ENCODE peak calls at places on chromosomes 1 and 21, in six cellular contexts. Z, F, U, R, Y and K are unnamed samples. For H3K36me3, the result is how much of the 10 kb centered on the place peaks cover.

GRCh38 chr21:20998886-20999285 is 677 bp downstream of the NCAM2 start:
- DNase-seq in Z (no peak), F (no peak), U (no peak), R (no peak), Y (no peak), K (no peak)

GRCh38 chr1:46160212-46160611 is 14.7 kb upstream of the TSPAN1 start:
- DNase-seq in Z (no peak), F (no peak), U (no peak), R (no peak), Y (no peak), K (no peak)

GRCh38 chr1:152034654-152035405 is 2.0 kb downstream of the S100A11 start:
- DNase-seq in Z (no peak), F (no peak), U (peak), R (peak), Y (peak), K (peak)

GRCh38 chr1:147287133-147287865 is 44.8 kb downstream of the CHD1L start:
- DNase-seq in Z (no peak), F (no peak), U (peak), R (no peak), Y (no peak), K (no peak)

GRCh38 chr1:97820470-97821188 is 100.2 kb downstream of the DPYD start:
- DNase-seq in Z (no peak), F (no peak), U (peak), R (peak), Y (no peak), K (peak)

GRCh38 chr1:89890085-89890754 is 69.4 kb downstream of the LRRC8D start:
- DNase-seq in Z (no peak), F (no peak), U (peak), R (peak), Y (no peak), K (peak)

GRCh38 chr21:43370091-43370658 is 56.8 kb downstream of the SIK1 start:
- DNase-seq in Z (no peak), F (peak), U (peak), R (no peak), Y (no peak), K (peak)

GRCh38 chr1:240691521-240692338 is 79.8 kb upstream of the GREM2 start:
- DNase-seq in Z (no peak), F (peak), U (peak), R (peak), Y (peak), K (peak)

GRCh38 chr1:116122955-116123757 is 12.0 kb downstream of the MAB21L3 start:
- DNase-seq in Z (peak), F (no peak), U (peak), R (peak), Y (no peak), K (peak)

GRCh38 chr1:44721521-44722361 is 9.2 kb downstream of the RNU5D-1 start:
- DNase-seq in Z (peak), F (no peak), U (peak), R (peak), Y (no peak), K (peak)

GRCh38 chr1:99674665-99675064 is 28.8 kb downstream of the PALMD start:
- DNase-seq in Z (no peak), F (no peak), U (no peak), R (no peak), Y (no peak), K (peak)

GRCh38 chr21:38229260-38229877 is 27.4 kb upstream of the KCNJ15 start:
- DNase-seq in Z (no peak), F (no peak), U (peak), R (no peak), Y (no peak), K (no peak)

GRCh38 chr1:23673086-23673813 is 18.4 kb upstream of the RPL11 start:
- DNase-seq in Z (no peak), F (no peak), U (peak), R (peak), Y (peak), K (peak)

GRCh38 chr1:105210747-105211146 is 1461.0 kb downstream of the AMY1C start:
- DNase-seq in Z (no peak), F (no peak), U (no peak), R (no peak), Y (no peak), K (no peak)

GRCh38 chr1:154199563-154199879 is 6.6 kb downstream of the CFAP141 start:
- DNase-seq in Z (no peak), F (no peak), U (peak), R (peak), Y (no peak), K (no peak)

GRCh38 chr1:184367427-184368038 is 19.3 kb upstream of the C1orf21 start:
- DNase-seq in Z (no peak), F (no peak), U (no peak), R (no peak), Y (no peak), K (no peak)

GRCh38 chr1:53165408-53165961 is 23.0 kb upstream of the SLC1A7 start:
- DNase-seq in Z (no peak), F (no peak), U (no peak), R (peak), Y (peak), K (no peak)

GRCh38 chr1:44619261-44619900 is 54.9 kb downstream of the TMEM53 start:
- DNase-seq in Z (no peak), F (no peak), U (peak), R (no peak), Y (no peak), K (peak)

GRCh38 chr21:38323721-38324591 is 67.2 kb downstream of the KCNJ15 start:
- DNase-seq in Z (no peak), F (no peak), U (peak), R (peak), Y (no peak), K (peak)

GRCh38 chr1:39919545-39919944 is 17.8 kb upstream of the MYCL start:
- DNase-seq in Z (peak), F (no peak), U (peak), R (peak), Y (no peak), K (peak)

GRCh38 chr21:42317341-42317741 is 2.1 kb upstream of the TFF3 start:
- DNase-seq in Z (no peak), F (no peak), U (no peak), R (no peak), Y (no peak), K (no peak)

GRCh38 chr1:59223213-59223612 is 73.7 kb upstream of the FGGY start:
- DNase-seq in Z (no peak), F (no peak), U (no peak), R (no peak), Y (no peak), K (no peak)

GRCh38 chr1:212760126-212760823 is 31.3 kb downstream of the NSL1 start:
- DNase-seq in Z (no peak), F (no peak), U (no peak), R (peak), Y (no peak), K (no peak)

GRCh38 chr1:9246215-9246614 is 11.6 kb downstream of the H6PD start:
- DNase-seq in Z (no peak), F (peak), U (no peak), R (no peak), Y (no peak), K (no peak)

GRCh38 chr1:4698911-4699310 is 44.5 kb downstream of the AJAP1 start:
- DNase-seq in Z (no peak), F (no peak), U (no peak), R (no peak), Y (no peak), K (no peak)

GRCh38 chr1:169741666-169742394 is 8.0 kb upstream of the SELE start:
- DNase-seq in Z (peak), F (no peak), U (peak), R (peak), Y (no peak), K (no peak)

GRCh38 chr1:223739366-223740057 is 27.2 kb downstream of the CAPN2 start:
- DNase-seq in Z (no peak), F (no peak), U (no peak), R (no peak), Y (peak), K (peak)

GRCh38 chr21:43793243-43793642 is 3.9 kb downstream of the RRP1 start:
- DNase-seq in Z (no peak), F (peak), U (no peak), R (no peak), Y (no peak), K (no peak)

GRCh38 chr1:172069535-172069934 is 228.2 kb downstream of the DNM3 start:
- DNase-seq in Z (no peak), F (no peak), U (peak), R (no peak), Y (no peak), K (no peak)

GRCh38 chr1:220528049-220528678 is at the start of gene MARK1:
- DNase-seq in Z (peak), F (peak), U (peak), R (peak), Y (peak), K (peak)

GRCh38 chr1:91687452-91687851 is 186.8 kb downstream of the CDC7 start:
- DNase-seq in Z (no peak), F (no peak), U (peak), R (no peak), Y (no peak), K (no peak)

GRCh38 chr1:155897746-155898145 is 13.4 kb downstream of the RIT1 start:
- DNase-seq in Z (no peak), F (no peak), U (no peak), R (no peak), Y (no peak), K (no peak)

GRCh38 chr1:110340207-110340468 is 961 bp downstream of the RBM15 start:
- DNase-seq in Z (no peak), F (peak), U (no peak), R (no peak), Y (no peak), K (no peak)

GRCh38 chr21:42040411-42041180 is 30.4 kb upstream of the ZBTB21 start:
- DNase-seq in Z (peak), F (no peak), U (peak), R (peak), Y (peak), K (peak)

GRCh38 chr21:34112316-34113033 is 39.1 kb downstream of the MRPS6 start:
- DNase-seq in Z (no peak), F (no peak), U (no peak), R (no peak), Y (no peak), K (no peak)

GRCh38 chr1:156154317-156154749 is 948 bp downstream of the SEMA4A start:
- DNase-seq in Z (peak), F (no peak), U (no peak), R (no peak), Y (no peak), K (no peak)

GRCh38 chr1:5725406-5725805 is 266.8 kb downstream of the NPHP4 start:
- DNase-seq in Z (peak), F (no peak), U (no peak), R (no peak), Y (no peak), K (no peak)

GRCh38 chr1:245837741-245838140 is 669.3 kb downstream of the SMYD3 start:
- DNase-seq in Z (no peak), F (no peak), U (no peak), R (no peak), Y (no peak), K (peak)

GRCh38 chr1:152410599-152410998 is 3.5 kb downstream of the CRNN start:
- DNase-seq in Z (peak), F (no peak), U (no peak), R (no peak), Y (no peak), K (peak)

DNA sequence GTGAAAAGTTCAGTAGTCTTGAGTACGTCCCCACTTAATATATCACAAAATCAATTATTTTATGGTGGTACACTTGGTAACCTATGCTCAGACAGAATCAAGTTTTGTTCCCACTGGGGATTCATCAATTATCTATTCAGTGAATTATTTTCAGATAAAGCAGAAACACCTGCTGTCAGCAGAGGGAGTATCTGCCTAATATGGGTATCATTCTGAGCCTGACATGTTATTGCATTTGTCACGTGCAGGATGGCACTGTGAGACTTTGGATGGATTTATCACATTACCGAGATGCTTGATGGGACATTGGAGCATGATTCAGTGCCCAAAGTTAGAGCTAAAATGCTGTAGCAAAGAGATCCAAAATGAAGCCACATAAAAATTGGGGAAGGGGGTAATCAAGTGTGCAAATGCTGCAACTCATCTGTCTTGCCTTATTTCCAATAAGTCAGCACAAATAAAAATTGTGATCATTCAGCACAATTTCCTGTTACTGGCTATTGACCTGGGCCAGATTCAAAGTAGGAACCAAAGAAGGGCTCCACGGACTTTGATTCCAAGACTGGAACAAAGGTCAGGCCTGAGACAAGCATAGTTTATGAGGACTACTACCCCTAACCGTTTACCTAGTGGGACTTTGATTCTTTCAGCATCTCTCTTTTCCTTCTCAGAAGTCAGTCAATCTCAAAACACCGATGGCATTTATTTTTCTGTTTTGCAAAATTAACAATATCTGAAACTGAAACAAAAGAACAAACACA is 657.7 kb downstream of the LMO4 start:
- DNase-seq in Z (no peak), F (no peak), U (no peak), R (no peak), Y (no peak), K (no peak)
- TF ChIP-seq CTCF in Z (no peak), F (no peak), U (no peak), R (peak), Y (no peak), K (peak)

GRCh38 chr1:201788296-201788695 is 40.7 kb upstream of the IPO9 start:
- DNase-seq in Z (no peak), F (no peak), U (no peak), R (no peak), Y (no peak), K (no peak)

GRCh38 chr1:201791775-201792166 is 37.2 kb upstream of the IPO9 start:
- DNase-seq in Z (no peak), F (no peak), U (peak), R (peak), Y (peak), K (peak)

GRCh38 chr1:201789245-201789644 is 39.7 kb upstream of the IPO9 start:
- DNase-seq in Z (no peak), F (no peak), U (no peak), R (no peak), Y (no peak), K (no peak)

GRCh38 chr1:201791051-201791774 is 37.7 kb upstream of the IPO9 start:
- DNase-seq in Z (no peak), F (no peak), U (peak), R (no peak), Y (peak), K (no peak)

GRCh38 chr1:201790261-201790660 is 38.7 kb upstream of the IPO9 start:
- DNase-seq in Z (no peak), F (no peak), U (peak), R (no peak), Y (no peak), K (peak)
- H3K36me3 ChIP-seq in Z (under half), F (under half), U (half or more), R (under half), Y (under half), K (under half)

GRCh38 chr1:1050577-1051052 is 23.5 kb downstream of the RNF223 start:
- DNase-seq in Z (no peak), F (no peak), U (no peak), R (no peak), Y (peak), K (no peak)

GRCh38 chr1:1049318-1050165 is 24.6 kb downstream of the RNF223 start:
- DNase-seq in Z (no peak), F (no peak), U (no peak), R (no peak), Y (no peak), K (no peak)

GRCh38 chr1:1053022-1053421 is 21.1 kb downstream of the RNF223 start:
- DNase-seq in Z (no peak), F (no peak), U (no peak), R (no peak), Y (no peak), K (no peak)

GRCh38 chr1:1052003-1052840 is 21.9 kb downstream of the RNF223 start:
- DNase-seq in Z (no peak), F (no peak), U (no peak), R (no peak), Y (no peak), K (no peak)

GRCh38 chr1:1051127-1051810 is 22.8 kb downstream of the RNF223 start:
- DNase-seq in Z (no peak), F (no peak), U (no peak), R (no peak), Y (no peak), K (no peak)
- H3K4me3 ChIP-seq in Z (no peak), F (no peak), U (no peak), R (no peak), Y (no peak), K (no peak)

DNA sequence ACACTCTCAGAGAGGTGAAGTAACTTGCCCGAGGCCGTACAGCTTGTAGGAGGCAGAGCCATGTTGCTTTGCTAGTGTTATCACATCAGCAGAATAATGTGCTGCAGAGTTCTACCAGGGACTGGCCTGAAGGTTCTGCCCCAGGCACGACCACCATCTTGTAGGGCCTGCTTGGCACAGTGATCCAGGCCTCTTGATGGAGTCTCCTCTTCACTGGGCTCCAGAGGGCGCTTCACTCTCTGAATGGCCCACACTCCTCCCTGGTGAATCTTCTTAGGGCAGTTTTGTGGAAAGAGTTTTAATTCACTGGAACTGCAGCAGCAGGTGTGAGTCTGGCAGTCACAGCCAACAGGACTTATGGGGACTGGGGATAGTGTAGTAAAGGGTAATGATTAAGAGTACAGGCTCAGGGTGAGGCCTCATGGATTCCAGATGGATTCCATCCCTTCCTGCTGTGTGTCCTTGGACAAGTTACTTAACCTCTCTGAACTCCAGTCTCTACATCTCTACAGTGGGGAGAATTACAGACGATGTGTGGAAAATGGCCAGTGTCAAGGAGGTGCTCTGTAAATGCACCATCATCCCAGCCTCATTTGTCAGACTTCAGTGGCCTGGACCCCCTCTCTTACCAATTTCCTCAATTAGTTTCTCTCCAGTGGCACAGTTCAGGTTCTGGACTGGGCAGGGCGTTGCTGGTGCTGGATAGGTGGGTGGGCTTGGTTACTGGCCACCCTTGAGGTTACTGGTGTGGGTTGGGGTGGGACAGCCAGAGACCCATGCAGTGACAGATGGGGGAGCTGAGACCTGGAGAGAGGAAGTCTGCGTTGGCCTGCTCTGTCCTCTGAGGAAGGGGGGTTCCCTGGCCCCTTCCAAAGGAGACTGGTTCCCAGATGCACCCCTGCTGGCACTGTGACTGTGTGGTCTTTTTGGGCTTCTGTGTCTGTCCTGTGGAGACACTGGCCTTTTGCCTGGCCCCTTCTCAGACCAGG is 45.9 kb upstream of the CSF3R start:
- DNase-seq in Z (no peak), F (no peak), U (no peak), R (no peak), Y (no peak), K (no peak)
- TF ChIP-seq CTCF in Z (no peak), F (no peak), U (no peak), R (no peak), Y (no peak), K (no peak)

GRCh38 chr1:7826363-7826762 is 26.5 kb downstream of the UTS2 start:
- DNase-seq in Z (no peak), F (no peak), U (no peak), R (no peak), Y (no peak), K (no peak)
- H3K36me3 ChIP-seq in Z (half or more), F (under half), U (under half), R (under half), Y (under half), K (under half)